ENCODE peak calls at places on chromosomes 3 and 15, in eight cellular contexts. C is tibial nerve, O is esophagus squamous epithelium, I is transverse colon, M is A549, P is GM12878, W is heart left ventricle, A is IMR-90. E is an unnamed sample.

GRCh38 chr3:119990888-119991287 is 103.4 kb downstream of the GSK3B start:
- DNase-seq in C (no peak), O (no peak), I (no peak), M (no peak), P (no peak), W (no peak), A (peak; percentile 62), E (no peak)

GRCh38 chr3:15382405-15382923 is 44.9 kb downstream of the METTL6 start:
- DNase-seq in C (no peak), O (no peak), I (no peak), M (no peak), P (no peak), W (no peak), A (no peak), E (no peak)

GRCh38 chr3:10242182-10243065 is 5.8 kb upstream of the TATDN2 start:
- DNase-seq in C (no peak), O (no peak), I (peak; percentile 54), M (no peak), P (no peak), W (peak; percentile 36), A (peak; percentile 54), E (no peak)

GRCh38 chr3:60079076-60079475 is 1029.3 kb upstream of the CFAP20DC start:
- DNase-seq in C (no peak), O (no peak), I (no peak), M (no peak), P (no peak), W (no peak), A (no peak), E (no peak)

GRCh38 chr15:33022629-33023028 is 171.9 kb downstream of the FMN1 start:
- DNase-seq in C (no peak), O (no peak), I (peak; percentile 41), M (no peak), P (no peak), W (peak; percentile 75), A (peak; percentile 70), E (no peak)

GRCh38 chr3:105365171-105365535 is 1.6 kb upstream of the ALCAM start:
- DNase-seq in C (no peak), O (no peak), I (no peak), M (no peak), P (no peak), W (no peak), A (no peak), E (no peak)

GRCh38 chr3:195508185-195508584 is 34.9 kb downstream of the PPP1R2 start:
- DNase-seq in C (no peak), O (no peak), I (no peak), M (no peak), P (no peak), W (no peak), A (no peak), E (no peak)

GRCh38 chr15:35545316-35545824 is 595 bp downstream of the DPH6 start:
- DNase-seq in C (no peak), O (no peak), I (peak; percentile 47), M (peak; percentile 5), P (peak; percentile 16), W (peak; percentile 44), A (peak; percentile 60), E (peak; percentile 52)

GRCh38 chr15:92797168-92798052 is 102.7 kb upstream of the CHD2 start:
- DNase-seq in C (no peak), O (no peak), I (no peak), M (peak; percentile 79), P (peak; percentile 40), W (no peak), A (peak; percentile 81), E (peak; percentile 39)

GRCh38 chr15:51181905-51182304 is 87.2 kb upstream of the TNFAIP8L3 start:
- DNase-seq in C (no peak), O (no peak), I (no peak), M (no peak), P (no peak), W (no peak), A (no peak), E (no peak)

GRCh38 chr3:78820497-78820896 is 947.3 kb downstream of the ROBO1 start:
- DNase-seq in C (no peak), O (no peak), I (no peak), M (no peak), P (no peak), W (no peak), A (no peak), E (no peak)

GRCh38 chr3:33803252-33803651 is 4.8 kb downstream of the PDCD6IP start:
- DNase-seq in C (no peak), O (no peak), I (no peak), M (no peak), P (no peak), W (no peak), A (no peak), E (no peak)

GRCh38 chr3:126349071-126349470 is 8.1 kb downstream of the KLF15 start:
- DNase-seq in C (peak; percentile 12), O (no peak), I (peak; percentile 3), M (no peak), P (no peak), W (peak; percentile 5), A (no peak), E (peak; percentile 45)

GRCh38 chr3:149120051-149120972 is 9.1 kb upstream of the HPS3 start:
- DNase-seq in C (no peak), O (no peak), I (no peak), M (peak; percentile 73), P (peak; percentile 45), W (no peak), A (peak; percentile 76), E (no peak)

GRCh38 chr3:149115114-149115513 is 14.3 kb upstream of the HPS3 start:
- DNase-seq in C (no peak), O (no peak), I (no peak), M (no peak), P (no peak), W (no peak), A (no peak), E (no peak)

GRCh38 chr3:149114458-149114857 is 15.0 kb upstream of the HPS3 start:
- DNase-seq in C (no peak), O (no peak), I (no peak), M (no peak), P (no peak), W (no peak), A (no peak), E (no peak)
- H3K4me3 ChIP-seq in C (no peak overlapping the region), O (no peak overlapping the region), I (no peak overlapping the region), M (no peak overlapping the region), P (no peak overlapping the region), W (no peak overlapping the region), A (no peak overlapping the region), E (no peak overlapping the region)

GRCh38 chr15:66721954-66722353 is 19.9 kb downstream of the SMAD6 start:
- DNase-seq in C (no peak), O (no peak), I (no peak), M (no peak), P (no peak), W (no peak), A (no peak), E (no peak)
- H3K27ac ChIP-seq in C (no peak overlapping the region), O (no peak overlapping the region), I (no peak overlapping the region), M (peak overlapping the region; percentile 59), P (no peak overlapping the region), W (no peak overlapping the region), A (no peak overlapping the region), E (no peak overlapping the region)

DNA sequence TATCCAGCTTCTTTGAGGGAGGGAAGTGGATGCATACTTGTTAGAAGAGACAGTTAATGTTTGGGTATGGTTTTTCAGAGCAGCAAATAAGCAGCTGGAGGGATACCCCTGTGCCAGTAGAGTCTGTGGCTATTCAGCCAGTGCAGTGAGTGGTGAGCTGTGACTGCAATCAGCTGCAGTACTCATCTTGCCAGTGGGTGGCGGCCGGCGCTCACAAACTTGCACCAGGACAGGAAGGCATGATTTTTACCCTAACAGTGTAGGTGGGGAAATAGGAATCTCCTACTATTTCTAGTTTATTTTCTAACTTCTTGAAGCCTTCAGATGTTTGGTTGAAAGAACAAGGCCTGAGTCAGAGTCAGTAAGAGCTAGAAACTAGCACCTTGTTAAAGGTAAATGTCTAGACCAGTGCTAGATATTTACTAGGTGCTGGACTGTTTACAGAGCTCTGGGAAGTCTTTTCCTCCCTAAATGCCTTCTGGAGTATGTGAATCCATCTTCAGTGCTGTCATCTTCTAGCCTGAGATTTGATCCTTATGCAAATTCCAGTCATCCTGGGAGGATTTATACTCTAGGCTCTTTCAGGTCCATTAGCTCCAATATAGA is 23.6 kb downstream of the TIMP4 start:
- DNase-seq in C (peak; percentile 65), O (no peak), I (peak; percentile 77), M (peak; percentile 64), P (no peak), W (peak; percentile 58), A (peak; percentile 64), E (peak; percentile 74)
- TF ChIP-seq POLR2A in C (no peak), O (no peak), I (no peak), M (no peak), P (no peak), W (no peak), A (no peak), E (no peak)

GRCh38 chr3:176354843-176355242 is 842.4 kb downstream of the TBL1XR1 start:
- DNase-seq in C (no peak), O (no peak), I (no peak), M (no peak), P (no peak), W (no peak), A (no peak), E (no peak)

GRCh38 chr3:176349706-176350105 is 847.6 kb downstream of the TBL1XR1 start:
- DNase-seq in C (no peak), O (no peak), I (no peak), M (no peak), P (no peak), W (no peak), A (no peak), E (no peak)

GRCh38 chr3:176352716-176353334 is 844.5 kb downstream of the TBL1XR1 start:
- DNase-seq in C (no peak), O (no peak), I (no peak), M (no peak), P (no peak), W (no peak), A (peak; percentile 22), E (no peak)

GRCh38 chr3:176347424-176348146 is 849.7 kb downstream of the TBL1XR1 start:
- DNase-seq in C (no peak), O (no peak), I (no peak), M (no peak), P (no peak), W (no peak), A (no peak), E (no peak)

DNA sequence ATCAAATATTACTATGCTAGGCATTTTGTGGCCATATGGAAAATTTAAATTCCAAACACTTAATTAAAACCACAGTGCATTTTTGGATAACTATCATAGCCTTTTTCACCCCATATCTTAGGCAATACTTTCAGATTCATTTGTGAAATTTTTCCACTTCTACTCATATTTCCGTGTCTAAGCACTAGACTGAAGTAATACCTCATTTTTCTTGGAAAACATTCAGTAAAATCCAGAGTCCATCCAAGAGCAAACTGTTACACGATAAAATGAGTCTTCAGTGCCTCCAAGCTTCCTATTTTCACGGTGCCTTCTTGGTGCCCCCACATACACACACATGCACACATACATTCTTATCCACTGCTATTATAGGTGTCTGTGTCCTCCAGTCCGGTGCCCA is 845.9 kb downstream of the TBL1XR1 start:
- DNase-seq in C (no peak), O (no peak), I (no peak), M (no peak), P (no peak), W (no peak), A (peak; percentile 29), E (no peak)
- H3K4me3 ChIP-seq in C (no peak overlapping the region), O (no peak overlapping the region), I (no peak overlapping the region), M (no peak overlapping the region), P (no peak overlapping the region), W (no peak overlapping the region), A (no peak overlapping the region), E (no peak overlapping the region)

DNA sequence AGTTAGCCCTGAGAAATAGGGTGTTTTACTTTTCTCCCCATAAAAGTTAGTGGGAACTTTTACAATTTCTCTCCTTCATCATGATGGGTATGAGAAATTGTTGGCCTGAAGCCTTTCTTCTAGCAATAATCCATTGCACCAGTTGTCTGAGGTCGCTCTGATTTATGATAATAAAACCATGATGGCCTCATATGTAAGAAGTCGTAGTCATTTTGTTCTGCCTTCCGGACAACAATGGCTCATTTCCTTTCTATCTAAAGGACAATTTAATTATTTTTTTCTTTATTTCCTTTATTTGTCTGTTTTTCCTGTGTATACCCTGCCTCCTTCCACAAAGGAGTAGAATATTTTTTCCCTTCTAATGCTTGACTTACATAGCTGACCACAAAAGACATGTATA is 31.6 kb upstream of the GNB4 start:
- DNase-seq in C (no peak), O (no peak), I (no peak), M (no peak), P (no peak), W (no peak), A (no peak), E (no peak)
- H3K27ac ChIP-seq in C (no peak overlapping the region), O (no peak overlapping the region), I (no peak overlapping the region), M (no peak overlapping the region), P (no peak overlapping the region), W (no peak overlapping the region), A (no peak overlapping the region), E (no peak overlapping the region)

E was measured in right lobe of liver.